ENCODE peak calls at places on chromosomes 1 and 21, in six cellular contexts. K, G, T, B, C and U are unnamed samples.

GRCh38 chr1:24540906-24541710 is 14.8 kb upstream of the NCMAP start:
- DNase-seq in K (peak), G (peak), T (no peak), B (no peak), C (peak), U (no peak)

GRCh38 chr1:147273409-147274307 is 31.2 kb downstream of the CHD1L start:
- DNase-seq in K (peak), G (peak), T (no peak), B (peak), C (peak), U (no peak)

GRCh38 chr1:47249755-47250154 is 17.7 kb upstream of the TAL1 start:
- DNase-seq in K (no peak), G (no peak), T (no peak), B (no peak), C (no peak), U (no peak)

GRCh38 chr1:171081220-171081993 is 9.3 kb upstream of the FMO3 start:
- DNase-seq in K (no peak), G (no peak), T (no peak), B (peak), C (peak), U (no peak)

GRCh38 chr1:235329139-235329808 is 904 bp downstream of the GGPS1 start:
- DNase-seq in K (no peak), G (no peak), T (no peak), B (no peak), C (peak), U (no peak)

GRCh38 chr1:3065396-3065795 is 3.6 kb upstream of the PRDM16 start:
- DNase-seq in K (no peak), G (no peak), T (no peak), B (no peak), C (no peak), U (no peak)

GRCh38 chr1:82114887-82115286 is 314.2 kb downstream of the ADGRL2 start:
- DNase-seq in K (no peak), G (no peak), T (no peak), B (no peak), C (no peak), U (no peak)

GRCh38 chr1:23722652-23723051 is 20.6 kb upstream of the ELOA start:
- DNase-seq in K (no peak), G (no peak), T (no peak), B (no peak), C (no peak), U (no peak)

GRCh38 chr1:173914366-173914871 is 2.7 kb downstream of the SERPINC1 start:
- DNase-seq in K (peak), G (peak), T (no peak), B (peak), C (peak), U (no peak)

GRCh38 chr1:24865168-24865567 is 64.9 kb downstream of the RUNX3 start:
- DNase-seq in K (no peak), G (no peak), T (no peak), B (no peak), C (no peak), U (no peak)

GRCh38 chr1:85606414-85606800 is 25.8 kb downstream of the CCN1 start:
- DNase-seq in K (no peak), G (no peak), T (no peak), B (no peak), C (peak), U (no peak)

GRCh38 chr1:23559985-23560755 is 869 bp upstream of the ID3 start:
- DNase-seq in K (no peak), G (no peak), T (no peak), B (no peak), C (peak), U (no peak)

DNA sequence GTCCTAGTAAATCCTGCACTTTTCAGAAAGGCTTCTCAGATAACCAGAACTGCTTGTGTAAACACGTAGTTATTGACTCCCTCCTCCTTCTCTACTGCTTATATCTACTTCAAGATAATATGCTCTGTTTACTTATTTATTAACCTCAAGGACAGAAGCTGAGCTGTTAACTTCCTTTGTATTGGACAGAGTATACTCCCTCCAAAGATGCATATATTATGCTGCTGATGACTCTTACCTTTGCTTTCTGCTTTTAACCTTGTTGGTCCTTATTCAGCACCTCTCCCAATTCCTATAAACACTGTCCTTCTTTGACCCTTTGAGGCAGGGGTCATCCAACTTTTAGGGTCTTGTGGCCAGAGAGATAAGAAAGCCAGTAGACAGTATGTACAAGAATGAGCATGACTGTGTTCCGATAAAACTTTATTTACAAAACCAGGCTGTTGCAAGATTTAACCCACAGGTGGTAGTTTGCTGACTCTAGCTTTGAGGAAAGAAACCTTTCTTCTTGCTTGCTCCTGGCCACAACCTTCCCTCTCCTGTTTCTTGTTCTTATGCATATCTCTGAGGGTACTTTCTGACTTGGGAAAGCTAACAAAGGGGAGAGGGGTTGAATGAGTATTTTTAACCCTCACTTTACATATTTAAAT is 4.9 kb downstream of the TPM3 start:
- DNase-seq in K (no peak), G (no peak), T (no peak), B (no peak), C (no peak), U (no peak)
- H3K4me3 ChIP-seq in K (no peak), G (no peak), T (no peak), B (no peak), C (no peak), U (no peak)

DNA sequence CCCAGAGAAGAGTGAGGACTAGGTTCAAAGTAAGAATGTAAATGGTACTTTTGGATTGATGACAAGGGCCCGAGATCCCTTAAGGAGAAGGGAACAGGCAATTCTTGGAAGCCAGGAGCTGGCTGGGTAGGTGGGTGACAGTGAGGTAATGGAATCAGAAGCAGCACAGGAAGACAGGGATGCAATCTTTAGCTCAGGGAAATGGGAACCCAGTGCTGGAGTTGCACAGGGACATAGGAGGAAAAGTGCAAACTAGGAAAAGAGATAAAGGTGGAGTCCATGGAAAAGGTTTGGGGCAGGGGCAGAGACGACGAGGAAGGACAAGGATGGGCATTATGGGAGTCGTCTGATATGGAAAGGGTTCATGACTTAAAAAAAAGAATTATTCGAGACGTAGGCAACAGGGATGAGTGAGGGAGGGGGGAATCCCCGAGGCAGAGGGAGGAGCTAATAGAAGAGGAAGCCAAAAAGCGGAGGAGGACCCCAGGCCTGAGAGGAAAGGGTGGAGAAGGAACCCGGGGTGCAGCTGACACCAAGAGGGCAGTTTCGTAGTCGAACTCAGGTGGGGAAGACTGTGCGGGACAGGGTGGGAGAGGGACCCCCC is 495 bp downstream of the PI4KB start:
- DNase-seq in K (no peak), G (peak), T (no peak), B (no peak), C (peak), U (no peak)
- TF ChIP-seq POLR2A in K (no peak), G (no peak), T (no peak), B (no peak), C (no peak), U (no peak)

DNA sequence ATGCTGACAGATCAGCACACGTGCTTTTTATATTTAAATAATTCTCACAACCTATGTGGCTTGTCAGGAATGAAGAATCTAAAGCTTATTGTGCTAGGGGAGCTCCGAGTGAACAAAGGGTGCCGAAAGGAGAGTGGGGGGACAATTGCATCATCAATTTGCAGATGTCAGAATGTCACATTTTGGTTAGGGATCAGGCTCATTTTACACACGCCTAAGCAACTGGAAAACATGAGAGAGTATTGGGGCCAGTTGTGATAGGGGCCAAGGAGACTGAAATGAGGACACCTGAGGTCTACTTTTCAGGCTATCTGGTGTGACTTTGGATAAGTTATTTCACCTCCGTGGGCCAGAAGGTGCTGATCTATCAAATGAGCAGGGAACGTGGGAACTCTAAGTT is 31.8 kb downstream of the RUNX1 start:
- DNase-seq in K (no peak), G (no peak), T (no peak), B (no peak), C (no peak), U (no peak)
- H3K27ac ChIP-seq in K (no peak), G (no peak), T (no peak), B (no peak), C (no peak), U (no peak)

GRCh38 chr1:150322310-150322709 is 977 bp downstream of the PRPF3 start:
- DNase-seq in K (peak), G (peak), T (no peak), B (no peak), C (peak), U (no peak)

GRCh38 chr1:150321826-150322166 is 463 bp downstream of the PRPF3 start:
- DNase-seq in K (no peak), G (no peak), T (no peak), B (no peak), C (no peak), U (no peak)

DNA sequence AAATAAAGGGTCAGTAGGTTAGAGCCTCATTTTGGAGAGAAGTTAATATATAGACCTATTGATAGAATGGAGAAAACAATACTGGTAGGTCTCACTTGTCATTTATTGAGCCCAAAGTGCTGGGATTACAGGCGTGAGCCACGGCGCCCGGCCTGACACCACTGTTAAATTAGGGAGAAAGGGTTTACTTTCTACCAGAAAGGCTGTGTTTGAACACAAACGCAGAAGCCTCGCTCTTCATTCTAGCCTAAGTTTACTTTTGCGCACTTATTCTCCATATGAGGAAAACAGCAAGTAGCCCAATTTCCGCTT is 710 bp upstream of the PRPF3 start:
- DNase-seq in K (no peak), G (no peak), T (no peak), B (no peak), C (no peak), U (no peak)
- H3K4me3 ChIP-seq in K (peak), G (peak), T (peak), B (no peak), C (peak), U (peak)

DNA sequence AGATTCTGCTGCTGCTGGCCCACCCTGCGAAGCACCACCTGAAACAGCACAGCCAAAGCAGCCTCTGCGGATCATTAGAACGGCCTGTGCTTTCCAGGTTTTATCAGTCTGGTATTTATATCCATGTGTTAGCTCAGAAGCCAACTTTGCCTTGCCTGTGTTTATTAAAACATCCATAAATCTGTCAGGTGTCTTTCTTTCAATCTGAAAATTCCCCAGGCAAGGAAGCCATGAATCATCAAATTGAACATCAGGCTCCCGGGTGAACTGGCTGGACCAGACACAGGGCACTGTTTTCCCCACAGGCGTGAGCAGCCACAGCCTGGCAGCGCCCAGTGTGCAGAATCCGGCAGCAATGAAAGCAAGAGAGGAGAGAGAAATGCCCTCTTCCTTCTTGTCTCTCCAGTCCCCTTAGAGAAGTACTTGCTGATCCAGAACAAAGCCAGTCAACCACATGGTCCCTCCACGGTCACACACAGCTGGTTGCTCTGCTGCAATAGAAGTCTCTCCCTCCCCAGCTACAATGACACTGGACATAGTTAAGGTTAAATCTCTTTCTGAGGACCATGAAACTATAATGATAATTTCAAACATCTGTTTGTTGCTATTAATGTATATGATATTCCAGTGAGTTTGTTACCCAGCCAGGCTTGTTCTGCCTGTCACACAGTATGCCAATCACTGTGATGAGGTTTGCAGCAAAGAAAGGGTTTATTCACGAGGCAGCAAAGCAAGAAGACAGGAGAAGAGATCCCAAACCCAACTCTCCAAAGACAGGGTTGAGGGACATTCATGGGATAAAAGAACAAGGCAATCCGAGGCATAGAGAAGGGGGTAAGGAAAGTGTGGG is 212.1 kb upstream of the FMN2 start:
- DNase-seq in K (no peak), G (no peak), T (no peak), B (no peak), C (no peak), U (no peak)
- TF ChIP-seq POLR2A in K (no peak), G (no peak), T (no peak), B (no peak), C (no peak), U (no peak)

GRCh38 chr1:41317356-41317755 is 43.9 kb upstream of the FOXO6 start:
- DNase-seq in K (no peak), G (no peak), T (no peak), B (no peak), C (no peak), U (no peak)
- H3K27ac ChIP-seq in K (no peak), G (no peak), T (no peak), B (no peak), C (no peak), U (no peak)

GRCh38 chr1:6462412-6463119 is 3.4 kb downstream of the TNFRSF25 start:
- DNase-seq in K (no peak), G (no peak), T (no peak), B (no peak), C (no peak), U (no peak)
- H3K4me3 ChIP-seq in K (no peak), G (no peak), T (no peak), B (no peak), C (no peak), U (no peak)

DNA sequence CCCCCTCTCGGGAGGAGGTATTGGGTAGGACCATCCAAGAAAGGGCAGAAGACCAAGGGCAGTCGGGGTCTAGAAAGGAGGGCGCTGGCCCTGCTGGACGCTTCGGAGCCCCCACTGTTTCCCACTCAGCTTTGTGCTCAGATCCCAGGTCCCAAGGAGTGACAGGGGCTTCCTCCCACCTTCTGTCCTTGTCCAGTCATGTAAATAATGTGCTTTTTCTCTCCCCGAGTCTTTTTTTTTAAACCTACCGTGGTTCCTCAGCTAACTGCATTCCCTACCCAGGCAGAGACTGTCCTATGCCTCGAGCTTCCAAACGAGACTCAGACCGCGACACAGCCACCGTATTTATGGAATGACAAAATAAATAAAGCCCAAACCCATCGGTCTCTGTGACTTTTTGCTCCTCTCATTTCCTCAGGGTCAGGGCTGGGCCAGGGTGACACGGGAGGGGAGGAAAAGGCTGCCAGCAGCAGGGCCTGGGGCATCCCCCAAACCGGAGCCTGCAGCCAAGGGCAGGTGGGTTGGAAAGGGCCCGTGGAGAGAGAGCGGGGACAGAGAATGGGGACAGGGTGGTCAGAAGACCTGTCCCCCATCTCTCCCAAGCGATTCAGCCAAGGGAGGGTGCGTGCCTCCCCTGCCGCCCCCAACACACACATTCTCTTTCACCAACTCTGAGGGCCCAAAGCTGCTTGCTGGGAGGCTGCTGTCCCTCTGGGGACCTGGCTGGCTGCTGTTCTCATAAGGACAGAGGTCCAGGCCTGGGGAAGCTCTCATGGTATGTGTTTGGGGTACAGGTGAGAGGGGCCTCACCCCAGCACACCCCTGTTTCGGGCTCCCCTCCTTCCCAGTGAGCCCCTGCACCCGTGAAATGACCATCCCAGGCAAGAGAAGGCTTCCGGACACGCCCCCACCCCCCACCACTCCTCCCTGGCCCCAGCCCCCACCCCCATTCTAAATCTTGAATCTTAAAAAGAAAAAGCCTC is 55.4 kb downstream of the KCNAB2 start:
- DNase-seq in K (no peak), G (no peak), T (no peak), B (no peak), C (no peak), U (no peak)
- TF ChIP-seq POLR2A in K (no peak), G (no peak), T (no peak), B (no peak), C (no peak), U (no peak)

GRCh38 chr21:33828083-33828482 is 87.5 kb downstream of the ATP5PO start:
- DNase-seq in K (no peak), G (no peak), T (no peak), B (no peak), C (no peak), U (peak)

GRCh38 chr21:33821580-33822322 is 93.9 kb downstream of the ATP5PO start:
- DNase-seq in K (peak), G (no peak), T (no peak), B (no peak), C (no peak), U (no peak)

GRCh38 chr21:33825898-33826297 is 89.7 kb downstream of the ATP5PO start:
- DNase-seq in K (no peak), G (no peak), T (no peak), B (no peak), C (peak), U (no peak)

GRCh38 chr21:33825419-33825818 is 90.2 kb downstream of the ATP5PO start:
- DNase-seq in K (no peak), G (no peak), T (no peak), B (no peak), C (no peak), U (no peak)

DNA sequence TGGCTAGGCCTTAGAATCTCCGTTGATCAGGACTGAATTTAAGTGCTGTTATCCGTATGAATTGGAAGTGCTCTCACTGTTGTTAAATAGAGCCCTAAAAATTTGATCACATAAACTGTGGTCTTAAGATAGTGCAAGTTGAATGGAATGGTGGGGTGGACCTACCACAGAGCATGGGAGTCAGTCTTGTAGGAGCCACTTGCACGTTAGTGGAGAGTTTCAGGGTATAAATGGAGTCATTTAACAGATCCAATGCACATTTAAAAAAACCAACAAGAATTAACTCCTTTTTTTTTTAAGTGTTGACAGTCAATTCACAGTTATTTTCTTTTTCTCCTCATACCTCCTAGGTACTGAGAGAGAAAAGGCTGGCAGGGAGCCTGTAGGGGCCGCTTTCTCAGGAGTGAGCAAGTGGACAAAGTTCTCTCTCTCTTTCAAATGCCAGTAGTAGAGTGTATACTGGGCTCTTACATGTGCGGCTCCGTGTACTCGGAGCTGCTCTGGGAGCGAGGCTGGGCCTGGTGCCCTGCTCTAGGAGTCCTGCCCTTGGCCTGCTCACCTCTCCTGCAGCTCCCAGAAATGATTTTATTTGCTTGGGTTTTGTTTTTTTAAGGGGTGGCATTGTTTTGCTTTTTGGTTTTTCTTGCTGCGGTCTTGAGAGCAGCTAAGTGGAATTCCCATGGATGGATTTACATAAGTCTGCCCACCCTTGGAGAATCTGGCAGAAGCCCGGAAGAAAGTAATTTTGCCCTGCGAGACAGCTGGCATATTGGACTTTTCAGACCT is 91.3 kb downstream of the ATP5PO start:
- DNase-seq in K (no peak), G (no peak), T (no peak), B (no peak), C (no peak), U (no peak)
- H3K27ac ChIP-seq in K (no peak), G (no peak), T (no peak), B (no peak), C (no peak), U (no peak)